ENCODE peak calls at places on chromosomes 2 and 18, in four cellular contexts. G is HCT116, O is H1, Z is HepG2. V is an unnamed sample.

GRCh38 chr2:49224426-49225010 is 70.2 kb upstream of the FSHR start:
- DNase-seq in G (no peak), O (no peak), Z (no peak), V (no peak)

GRCh38 chr2:156399950-156400703 is 36.1 kb upstream of the GPD2 start:
- DNase-seq in G (peak), O (peak), Z (peak), V (no peak)

GRCh38 chr2:83817511-83817910 is 641.6 kb downstream of the SUCLG1 start:
- DNase-seq in G (peak), O (no peak), Z (no peak), V (no peak)

GRCh38 chr18:26717123-26717522 is 148.4 kb downstream of the AQP4 start:
- DNase-seq in G (no peak), O (no peak), Z (no peak), V (no peak)

GRCh38 chr2:207394812-207395534 is 134.8 kb upstream of the CREB1 start:
- DNase-seq in G (peak), O (no peak), Z (no peak), V (no peak)

GRCh38 chr2:98205901-98206300 is 118.9 kb downstream of the VWA3B start:
- DNase-seq in G (no peak), O (no peak), Z (no peak), V (no peak)

GRCh38 chr2:234427081-234428058 is 69.5 kb downstream of the ARL4C start:
- DNase-seq in G (no peak), O (peak), Z (no peak), V (peak)

GRCh38 chr2:152453129-152453642 is 118.2 kb downstream of the FMNL2 start:
- DNase-seq in G (no peak), O (no peak), Z (peak), V (peak)

GRCh38 chr2:27959496-27959895 is 69.0 kb downstream of the BABAM2 start:
- DNase-seq in G (no peak), O (no peak), Z (peak), V (no peak)

GRCh38 chr2:156423674-156424282 is 12.4 kb upstream of the GPD2 start:
- DNase-seq in G (no peak), O (peak), Z (no peak), V (no peak)

GRCh38 chr18:57806891-57807280 is 3.8 kb upstream of the ATP8B1 start:
- DNase-seq in G (no peak), O (no peak), Z (no peak), V (no peak)

GRCh38 chr2:47091118-47091517 is 64.0 kb downstream of the STPG4 start:
- DNase-seq in G (no peak), O (no peak), Z (no peak), V (no peak)

GRCh38 chr2:113822087-113822805 is 65.8 kb upstream of the SLC35F5 start:
- DNase-seq in G (no peak), O (no peak), Z (no peak), V (no peak)

GRCh38 chr2:167581961-167582574 is 665.3 kb downstream of the STK39 start:
- DNase-seq in G (no peak), O (no peak), Z (no peak), V (no peak)

GRCh38 chr2:64141711-64142405 is 2.4 kb downstream of the PELI1 start:
- DNase-seq in G (no peak), O (no peak), Z (no peak), V (no peak)

GRCh38 chr2:227697013-227697412 is 20.8 kb downstream of the SLC19A3 start:
- DNase-seq in G (no peak), O (no peak), Z (no peak), V (no peak)

GRCh38 chr2:38581193-38582147 is 21.3 kb downstream of the HNRNPLL start:
- DNase-seq in G (peak), O (no peak), Z (peak), V (peak)

GRCh38 chr2:105604938-105605337 is 139.8 kb upstream of the NCK2 start:
- DNase-seq in G (no peak), O (no peak), Z (no peak), V (no peak)
- TF ChIP-seq YY1 in G (no peak), O (no peak), Z (no peak), V (no peak)

GRCh38 chr2:173940208-173941020 is 24.8 kb downstream of the SP3 start:
- DNase-seq in G (no peak), O (no peak), Z (no peak), V (no peak)
- H3K4me3 ChIP-seq in G (no peak), O (no peak), Z (no peak), V (no peak)

DNA sequence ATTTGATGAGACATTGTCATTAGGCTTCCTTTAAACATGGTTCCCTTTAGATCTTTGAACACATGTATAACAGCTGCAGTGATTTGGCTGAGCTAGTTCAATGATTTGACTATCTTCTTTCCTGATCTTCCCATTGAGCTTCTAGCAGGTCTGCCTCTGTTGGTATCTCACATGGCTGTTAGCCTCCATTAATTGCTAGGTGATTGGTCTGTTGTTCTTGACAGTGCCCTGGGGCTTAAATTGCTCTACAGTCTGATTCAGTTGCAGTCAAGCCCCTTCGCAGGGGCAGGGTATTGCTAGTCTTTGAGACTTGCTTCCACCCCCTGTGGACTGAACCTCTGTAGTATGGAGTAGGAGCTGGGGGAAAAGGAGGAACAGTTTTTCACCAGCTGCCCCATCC is 24.1 kb downstream of the SKA1 start:
- DNase-seq in G (no peak), O (no peak), Z (no peak), V (peak)
- TF ChIP-seq YY1 in G (no peak), O (no peak), Z (no peak), V (no peak)

DNA sequence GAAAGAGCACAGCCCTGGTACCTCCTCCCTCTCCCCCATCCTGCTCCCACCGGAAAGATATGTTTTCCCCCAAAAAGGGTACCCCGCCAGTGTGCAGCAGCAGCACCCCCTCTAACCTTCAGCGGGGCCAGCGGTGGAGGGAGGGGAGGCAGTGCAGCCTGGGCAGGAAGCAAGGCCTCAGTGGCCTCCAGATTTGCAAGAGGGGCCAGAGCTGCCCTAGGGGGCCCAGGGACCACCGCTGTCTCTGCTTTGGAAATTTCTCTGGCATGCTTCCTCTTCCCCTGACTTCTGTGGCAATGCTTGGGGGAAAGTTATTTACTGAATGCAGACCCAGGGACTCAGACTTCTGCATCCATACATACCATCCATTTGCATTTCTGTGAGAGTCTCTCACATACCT is 111.5 kb downstream of the KLHL29 start:
- DNase-seq in G (no peak), O (no peak), Z (no peak), V (no peak)
- H3K4me3 ChIP-seq in G (no peak), O (no peak), Z (no peak), V (no peak)

GRCh38 chr2:127413782-127414743 is 4.2 kb upstream of the PROC start:
- DNase-seq in G (no peak), O (no peak), Z (peak), V (no peak)
- TF ChIP-seq YY1 in G (no peak), O (no peak), Z (no peak), V (no peak)

DNA sequence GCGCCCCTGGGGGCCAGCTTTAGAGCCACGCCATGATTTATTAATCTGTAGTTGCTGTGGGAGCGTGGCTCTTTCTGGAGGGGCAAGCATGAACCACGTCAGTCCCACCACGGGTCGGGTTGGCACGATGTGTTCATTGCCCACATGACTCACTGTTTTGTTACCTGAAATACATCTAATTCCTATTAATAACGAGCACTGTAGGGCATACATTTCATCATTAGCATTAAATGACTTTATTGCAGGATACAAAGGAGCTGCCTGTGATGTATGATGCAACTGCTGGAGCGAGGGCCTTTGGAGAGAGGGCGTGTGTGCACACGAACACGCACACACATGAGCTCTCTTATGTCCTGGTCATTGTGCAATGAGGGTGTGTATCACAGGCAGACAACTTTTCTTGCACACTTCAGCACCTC is 127.0 kb downstream of the INHBB start:
- DNase-seq in G (no peak), O (no peak), Z (no peak), V (no peak)
- H3K4me3 ChIP-seq in G (no peak), O (no peak), Z (no peak), V (no peak)

GRCh38 chr2:172247203-172247602 is 144.5 kb upstream of the DLX2 start:
- DNase-seq in G (no peak), O (no peak), Z (peak), V (no peak)
- TF ChIP-seq YY1 in G (no peak), O (no peak), Z (no peak), V (no peak)

GRCh38 chr2:144521702-144522101 is 1.8 kb upstream of the ZEB2 start:
- DNase-seq in G (no peak), O (no peak), Z (no peak), V (no peak)
- H3K4me3 ChIP-seq in G (no peak), O (peak), Z (no peak), V (no peak)

DNA sequence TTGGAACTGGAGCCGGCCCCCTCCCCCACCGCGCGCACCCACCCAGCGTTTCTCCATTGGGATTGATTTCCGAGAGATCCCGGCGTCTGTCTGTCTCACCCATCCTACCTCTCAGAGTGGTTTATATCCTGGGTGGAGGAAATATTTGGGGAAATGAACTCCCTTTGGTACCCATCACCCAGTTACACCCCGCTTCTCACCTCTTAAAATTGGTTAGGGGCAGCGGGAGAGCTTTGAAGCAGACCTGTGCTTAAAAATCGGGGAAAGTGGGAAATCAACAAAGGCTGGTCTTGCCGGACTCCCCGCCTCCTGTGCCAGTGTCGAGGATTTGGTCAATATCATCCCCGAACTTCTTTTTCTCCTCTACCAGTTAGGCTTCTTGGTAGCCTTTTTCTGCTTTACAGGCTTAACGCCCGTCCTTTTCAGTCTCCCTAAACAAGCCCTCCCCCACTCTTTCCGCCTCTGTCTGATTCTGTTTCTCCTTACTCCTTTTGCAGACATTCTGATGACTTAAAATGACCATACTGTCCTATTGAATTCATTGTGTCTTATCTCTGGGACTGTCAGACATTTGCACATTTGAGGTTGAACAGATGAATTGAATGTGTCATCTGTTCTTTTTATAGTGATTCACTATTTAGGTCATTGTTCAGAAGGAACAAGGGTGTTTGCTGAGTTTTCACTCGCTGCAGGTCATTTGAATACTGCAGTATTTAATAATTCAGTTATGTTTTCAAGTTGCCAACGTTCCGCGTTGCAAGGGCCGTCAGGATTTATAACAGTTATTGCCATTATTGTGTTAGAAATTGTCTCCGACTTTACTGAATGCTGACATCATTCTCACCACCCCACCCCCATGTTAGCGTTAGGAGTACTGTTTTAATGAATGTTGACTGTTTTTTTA is 934 bp downstream of the ITGAV start:
- DNase-seq in G (no peak), O (no peak), Z (peak), V (no peak)
- TF ChIP-seq YY1 in G (no peak), O (no peak), Z (no peak), V (no peak)

DNA sequence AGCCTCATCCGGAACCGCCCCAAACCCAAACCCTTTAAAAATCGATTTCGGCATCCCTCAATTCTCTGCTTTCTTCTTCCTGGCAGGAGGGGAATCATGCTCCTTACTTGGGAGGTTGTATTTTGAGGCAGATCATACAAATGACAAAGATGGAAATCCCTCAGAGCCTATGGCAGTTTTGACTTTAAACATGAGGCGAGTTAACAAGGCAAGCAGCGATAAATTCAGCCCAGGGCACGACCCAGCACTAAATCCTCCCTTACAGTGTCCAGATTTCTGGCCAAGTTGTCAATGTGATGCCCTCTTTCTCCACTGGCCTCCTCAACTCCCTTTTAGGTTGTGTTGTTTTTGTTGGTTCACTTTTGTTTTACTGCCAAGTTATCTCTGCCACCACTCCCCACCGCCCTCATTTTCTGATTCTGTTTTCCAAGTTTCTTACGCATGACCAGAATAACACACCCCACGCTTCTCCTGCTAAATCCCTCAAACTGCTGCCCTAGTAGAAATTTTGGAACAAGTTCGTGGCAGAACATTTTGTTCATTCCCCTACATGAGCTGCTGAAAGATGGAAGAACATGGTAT is 68.3 kb downstream of the CTAGE1 start:
- DNase-seq in G (no peak), O (no peak), Z (no peak), V (no peak)
- H3K4me3 ChIP-seq in G (peak), O (peak), Z (no peak), V (peak)

V was measured in NT2/D1.